ENCODE peak calls at places on chromosomes 12 and 14, in nine cellular contexts. R is mesendoderm, U is PC-3, H is GM12878, O is H9, N is endothelial cell of umbilical vein, P is GM23248, F is fibroblast of lung, X is mammary epithelial cell. V is an unnamed sample.

GRCh38 chr14:40133484-40133883 is 701.3 kb upstream of the FBXO33 start:
- DNase-seq in P (no peak), N (no peak), U (no peak), O (no peak), F (no peak), X (no peak), R (no peak), H (no peak), V (no peak)

GRCh38 chr14:58465425-58465824 is 37.9 kb downstream of the KIAA0586 start:
- DNase-seq in H (no peak), X (peak; percentile 52), P (peak; percentile 38), F (peak; percentile 39), U (peak; percentile 91), N (peak; percentile 10), O (no peak), R (no peak), V (no peak)

GRCh38 chr14:54882521-54882920 is 20.1 kb downstream of the GCH1 start:
- DNase-seq in O (no peak), X (no peak), N (no peak), R (no peak), U (no peak), H (no peak), P (no peak), F (no peak), V (no peak)

GRCh38 chr12:55797068-55797467 is 20.5 kb downstream of the SARNP start:
- DNase-seq in H (no peak), N (peak; percentile 41), X (peak; percentile 13), O (no peak), U (peak; percentile 47), P (peak; percentile 59), F (peak; percentile 39), R (peak; percentile 65), V (peak; percentile 78)

GRCh38 chr12:74071182-74071581 is 466.5 kb upstream of the ATXN7L3B start:
- DNase-seq in R (no peak), H (no peak), F (no peak), P (no peak), O (no peak), N (no peak), X (no peak), U (no peak), V (no peak)

GRCh38 chr12:43988838-43989560 is 153.1 kb downstream of the TMEM117 start:
- DNase-seq in N (no peak), H (peak; percentile 17), P (peak; percentile 18), X (peak; percentile 57), U (peak; percentile 57), F (peak; percentile 37), O (no peak), R (no peak), V (no peak)

GRCh38 chr12:111953455-111953854 is 59.5 kb downstream of the TMEM116 start:
- DNase-seq in R (no peak), O (no peak), N (peak; percentile 84), H (no peak), P (no peak), X (no peak), F (no peak), U (no peak), V (no peak)

GRCh38 chr14:74913986-74914573 is 9.0 kb downstream of the RPS6KL1 start:
- DNase-seq in R (peak; percentile 68), N (peak; percentile 66), F (peak; percentile 58), O (peak; percentile 62), P (peak; percentile 90), H (no peak), U (peak; percentile 74), X (peak; percentile 57), V (peak; percentile 73)

GRCh38 chr12:52291267-52291935 is at the start of gene KRT81:
- DNase-seq in H (no peak), N (no peak), O (peak; percentile 51), X (no peak), U (no peak), F (no peak), R (no peak), P (no peak), V (no peak)

GRCh38 chr14:81091139-81091538 is 129.6 kb downstream of the GTF2A1 start:
- DNase-seq in X (no peak), F (no peak), O (no peak), P (no peak), N (no peak), U (no peak), R (no peak), H (no peak), V (no peak)

GRCh38 chr12:181921-182320 is 32.0 kb downstream of the SLC6A12 start:
- DNase-seq in U (no peak), F (no peak), R (no peak), O (no peak), N (no peak), X (no peak), H (no peak), P (no peak), V (no peak)

DNA sequence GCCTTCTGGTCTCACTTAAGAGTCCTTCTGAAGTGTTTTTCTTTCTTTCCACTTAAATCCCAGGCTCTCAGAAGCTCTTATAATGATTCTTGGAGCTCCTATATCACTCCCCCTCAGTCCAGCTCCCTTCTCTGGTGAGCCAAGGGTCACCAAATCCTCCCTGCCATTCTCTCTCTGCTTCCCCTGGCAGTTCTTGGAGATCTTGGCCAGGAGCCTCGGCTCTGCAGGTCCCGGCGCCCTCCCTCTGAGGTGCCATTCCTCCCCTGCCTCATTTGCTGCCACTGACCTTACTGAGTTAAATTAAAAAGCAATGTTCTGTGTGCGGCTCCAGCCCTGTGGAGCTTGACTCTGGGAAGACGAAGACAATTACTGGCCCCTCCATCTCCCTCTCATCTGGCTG is 7.0 kb downstream of the CISTR start:
- DNase-seq in P (no peak), X (no peak), N (no peak), O (no peak), F (no peak), R (no peak), U (no peak), H (no peak), V (no peak)
- H3K9ac ChIP-seq in P (no peak overlapping the region), X (no peak overlapping the region), N (no peak overlapping the region), O (no peak overlapping the region), F (no peak overlapping the region), R (no peak overlapping the region), U (no peak overlapping the region), H (no peak overlapping the region), V (no peak overlapping the region)

GRCh38 chr14:92033912-92034687 is 5.8 kb downstream of the TRIP11 start:
- DNase-seq in P (no peak), R (no peak), X (no peak), H (no peak), F (no peak), O (no peak), U (no peak), N (no peak), V (no peak)

GRCh38 chr14:92037989-92038388 is 1.9 kb downstream of the TRIP11 start:
- DNase-seq in O (no peak), X (peak; percentile 3), N (peak; percentile 14), H (no peak), F (peak; percentile 7), R (no peak), P (peak; percentile 25), U (peak; percentile 6), V (no peak)

GRCh38 chr14:92039073-92039719 is 663 bp downstream of the TRIP11 start:
- DNase-seq in R (peak; percentile 98), N (peak; percentile 84), O (peak; percentile 95), U (peak; percentile 63), H (no peak), F (peak; percentile 88), P (peak; percentile 77), X (peak; percentile 72), V (peak; percentile 79)

GRCh38 chr14:92035890-92036289 is 4.0 kb downstream of the TRIP11 start:
- DNase-seq in X (no peak), H (no peak), R (no peak), N (no peak), U (no peak), P (no peak), F (no peak), O (no peak), V (no peak)

DNA sequence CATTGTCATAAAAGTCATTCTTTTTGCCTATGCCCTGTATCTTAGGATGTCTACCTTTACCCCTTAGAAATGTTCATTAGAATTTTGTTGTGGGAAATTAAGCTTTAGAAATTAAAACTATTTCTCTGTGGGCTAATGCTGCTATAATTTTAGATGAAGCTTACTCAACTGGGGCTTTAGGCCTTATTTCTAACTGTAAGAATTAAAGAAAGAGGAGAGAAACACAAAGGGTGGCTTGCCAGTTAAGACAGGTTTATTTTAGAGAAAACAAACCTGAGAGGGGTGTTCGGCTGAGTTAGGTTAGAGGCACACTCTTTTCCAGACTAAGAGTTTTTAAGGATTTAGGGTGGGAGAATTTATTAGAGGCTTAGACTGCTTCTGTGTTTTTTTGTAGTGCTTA is 6.4 kb downstream of the TRIP11 start:
- DNase-seq in H (no peak), N (no peak), O (no peak), R (peak; percentile 21), U (no peak), X (no peak), F (no peak), P (no peak), V (no peak)
- H3K79me2 ChIP-seq in H (peaks cover 36% of the 10 kb centered on the region), N (peaks cover 41% of the 10 kb centered on the region), O (peaks cover 11% of the 10 kb centered on the region), R (peaks cover 26% of the 10 kb centered on the region), U (peaks cover 41% of the 10 kb centered on the region), X (peaks cover 49% of the 10 kb centered on the region), F (peaks cover 42% of the 10 kb centered on the region), P (peaks cover 94% of the 10 kb centered on the region), V (peaks cover 63% of the 10 kb centered on the region)

DNA sequence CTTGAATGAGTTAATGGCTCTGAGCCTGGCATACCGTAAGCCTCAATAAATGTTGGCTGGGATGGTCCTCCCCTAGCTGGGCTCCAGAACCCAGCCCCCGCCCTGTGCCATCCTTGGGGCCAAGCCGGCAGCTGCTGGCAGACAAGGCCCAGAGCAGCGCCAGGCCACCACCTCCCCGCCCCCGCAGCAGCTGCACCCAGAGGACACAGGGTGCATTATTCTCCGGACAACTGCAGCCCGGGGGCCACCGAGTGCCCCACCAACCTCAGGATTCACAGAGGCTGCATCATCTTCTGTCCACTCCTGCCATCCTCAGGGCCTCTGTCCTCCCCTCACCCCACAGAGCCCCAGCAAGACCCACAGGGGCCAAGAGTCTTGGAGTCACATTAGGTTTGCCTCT is 92.7 kb downstream of the NCOR2 start:
- DNase-seq in R (no peak), X (no peak), O (no peak), P (peak; percentile 20), F (no peak), N (no peak), U (no peak), H (no peak), V (no peak)
- H3K9ac ChIP-seq in R (no peak overlapping the region), X (no peak overlapping the region), O (no peak overlapping the region), P (no peak overlapping the region), F (no peak overlapping the region), N (no peak overlapping the region), U (no peak overlapping the region), H (no peak overlapping the region), V (no peak overlapping the region)

GRCh38 chr14:50800032-50800431 is 30.9 kb downstream of the NIN start:
- DNase-seq in U (peak; percentile 83), H (no peak), P (peak; percentile 65), N (peak; percentile 37), F (peak; percentile 26), R (no peak), X (no peak), O (no peak), V (no peak)

GRCh38 chr14:50797250-50798047 is 33.5 kb downstream of the NIN start:
- DNase-seq in P (no peak), U (no peak), X (no peak), N (no peak), R (no peak), F (peak; percentile 50), O (no peak), H (no peak), V (no peak)

GRCh38 chr14:50795909-50796308 is 35.1 kb downstream of the NIN start:
- DNase-seq in N (peak; percentile 78), P (no peak), U (no peak), F (no peak), R (no peak), X (no peak), H (no peak), O (no peak), V (no peak)

GRCh38 chr14:50796391-50796790 is 34.6 kb downstream of the NIN start:
- DNase-seq in N (peak; percentile 43), P (no peak), X (no peak), O (no peak), R (no peak), F (no peak), U (no peak), H (no peak), V (no peak)

GRCh38 chr14:50798048-50798421 is 32.9 kb downstream of the NIN start:
- DNase-seq in U (no peak), H (peak; percentile 42), O (no peak), N (no peak), X (no peak), F (no peak), P (no peak), R (peak; percentile 42), V (peak; percentile 60)
- H3K79me2 ChIP-seq in U (no peaks in the 10 kb centered on the region), H (peaks cover 54% of the 10 kb centered on the region), O (no peaks in the 10 kb centered on the region), N (peaks cover 24% of the 10 kb centered on the region), X (no peaks in the 10 kb centered on the region), F (peaks cover 4% of the 10 kb centered on the region), P (peaks cover 44% of the 10 kb centered on the region), R (no peaks in the 10 kb centered on the region), V (peaks cover 37% of the 10 kb centered on the region)